ENCODE peak calls at places on chromosomes 1 and 21, in five cellular contexts. One of them, this sample, is unnamed.
A peak's percentile ranks its signal among the peaks of the same experiment; 100 is the strongest.

GRCh38 chr1:168054117-168054516 is 82.6 kb downstream of the GPR161 start:
- DNase-seq in K562: no peak
- DNase-seq in breast epithelium: no peak
- DNase-seq in upper lobe of left lung: no peak
- DNase-seq in esophagus squamous epithelium: no peak
- DNase-seq in this sample: no peak

GRCh38 chr21:41465176-41465781 is 39.2 kb downstream of the MX1 start:
- DNase-seq in K562: no peak
- DNase-seq in breast epithelium: no peak
- DNase-seq in upper lobe of left lung: no peak
- DNase-seq in esophagus squamous epithelium: no peak
- DNase-seq in this sample: no peak

GRCh38 chr1:54118704-54119103 is 34.1 kb downstream of the CDCP2 start:
- DNase-seq in K562: no peak
- DNase-seq in breast epithelium: no peak
- DNase-seq in upper lobe of left lung: no peak
- DNase-seq in esophagus squamous epithelium: no peak
- DNase-seq in this sample: no peak

GRCh38 chr1:167196185-167196584 is 24.5 kb upstream of the POU2F1 start:
- DNase-seq in K562: no peak
- DNase-seq in breast epithelium: no peak
- DNase-seq in upper lobe of left lung: no peak
- DNase-seq in esophagus squamous epithelium: no peak
- DNase-seq in this sample: no peak

GRCh38 chr21:41142051-41142795 is 25.7 kb upstream of the BACE2 start:
- DNase-seq in K562: no peak
- DNase-seq in breast epithelium: peak; percentile 64
- DNase-seq in upper lobe of left lung: no peak
- DNase-seq in esophagus squamous epithelium: no peak
- DNase-seq in this sample: peak; percentile 85

GRCh38 chr1:199913313-199913712 is 114.2 kb upstream of the NR5A2 start:
- DNase-seq in K562: no peak
- DNase-seq in breast epithelium: no peak
- DNase-seq in upper lobe of left lung: no peak
- DNase-seq in esophagus squamous epithelium: no peak
- DNase-seq in this sample: no peak

GRCh38 chr1:9890224-9890731 is 19.8 kb downstream of the CTNNBIP1 start:
- DNase-seq in K562: no peak
- DNase-seq in breast epithelium: no peak
- DNase-seq in upper lobe of left lung: no peak
- DNase-seq in esophagus squamous epithelium: no peak
- DNase-seq in this sample: no peak

GRCh38 chr1:43065191-43065590 is 106.5 kb upstream of the SLC2A1 start:
- DNase-seq in K562: no peak
- DNase-seq in breast epithelium: no peak
- DNase-seq in upper lobe of left lung: no peak
- DNase-seq in esophagus squamous epithelium: no peak
- DNase-seq in this sample: peak; percentile 87

GRCh38 chr1:17671314-17671705 is 83.8 kb upstream of the ACTL8 start:
- DNase-seq in K562: no peak
- DNase-seq in breast epithelium: no peak
- DNase-seq in upper lobe of left lung: no peak
- DNase-seq in esophagus squamous epithelium: no peak
- DNase-seq in this sample: no peak

GRCh38 chr1:68142461-68142860 is 89.9 kb downstream of the WLS start:
- DNase-seq in K562: no peak
- DNase-seq in breast epithelium: no peak
- DNase-seq in upper lobe of left lung: no peak
- DNase-seq in esophagus squamous epithelium: no peak
- DNase-seq in this sample: no peak

GRCh38 chr1:34858901-34859441 is 578 bp downstream of the SMIM12 start:
- DNase-seq in K562: peak; percentile 37
- DNase-seq in breast epithelium: no peak
- DNase-seq in upper lobe of left lung: no peak
- DNase-seq in esophagus squamous epithelium: no peak
- DNase-seq in this sample: no peak

GRCh38 chr1:195618287-195618686 is 990.0 kb downstream of the KCNT2 start:
- DNase-seq in K562: no peak
- DNase-seq in breast epithelium: no peak
- DNase-seq in upper lobe of left lung: no peak
- DNase-seq in esophagus squamous epithelium: no peak
- DNase-seq in this sample: no peak

GRCh38 chr1:153791856-153792253 is 16.6 kb downstream of the SLC27A3 start:
- DNase-seq in K562: no peak
- DNase-seq in breast epithelium: no peak
- DNase-seq in upper lobe of left lung: peak; percentile 48
- DNase-seq in esophagus squamous epithelium: no peak
- DNase-seq in this sample: no peak

GRCh38 chr1:21234779-21235178 is 55.5 kb downstream of the ECE1 start:
- DNase-seq in K562: no peak
- DNase-seq in breast epithelium: no peak
- DNase-seq in upper lobe of left lung: no peak
- DNase-seq in esophagus squamous epithelium: no peak
- DNase-seq in this sample: no peak

GRCh38 chr1:35079003-35079930 is at the start of gene ZMYM1:
- DNase-seq in K562: peak; percentile 92
- DNase-seq in breast epithelium: peak; percentile 78
- DNase-seq in upper lobe of left lung: peak; percentile 84
- DNase-seq in esophagus squamous epithelium: peak; percentile 15
- DNase-seq in this sample: peak; percentile 97

GRCh38 chr21:25625036-25625435 is 14.0 kb upstream of the JAM2 start:
- DNase-seq in K562: no peak
- DNase-seq in breast epithelium: no peak
- DNase-seq in upper lobe of left lung: no peak
- DNase-seq in esophagus squamous epithelium: no peak
- DNase-seq in this sample: no peak

GRCh38 chr1:202411421-202411820 is 62.9 kb downstream of the PPP1R12B start:
- DNase-seq in K562: no peak
- DNase-seq in breast epithelium: no peak
- DNase-seq in upper lobe of left lung: no peak
- DNase-seq in esophagus squamous epithelium: no peak
- DNase-seq in this sample: no peak

GRCh38 chr1:166184897-166185296 is 18.1 kb upstream of the FAM78B start:
- DNase-seq in K562: no peak
- DNase-seq in breast epithelium: no peak
- DNase-seq in upper lobe of left lung: no peak
- DNase-seq in esophagus squamous epithelium: no peak
- DNase-seq in this sample: no peak

GRCh38 chr1:89407355-89407754 is 43.5 kb downstream of the GBP6 start:
- DNase-seq in K562: no peak
- DNase-seq in breast epithelium: no peak
- DNase-seq in upper lobe of left lung: no peak
- DNase-seq in esophagus squamous epithelium: no peak
- DNase-seq in this sample: no peak

GRCh38 chr1:162003061-162003824 is 20.4 kb downstream of the OLFML2B start:
- DNase-seq in K562: no peak
- DNase-seq in breast epithelium: no peak
- DNase-seq in upper lobe of left lung: peak; percentile 34
- DNase-seq in esophagus squamous epithelium: no peak
- DNase-seq in this sample: peak; percentile 65

GRCh38 chr21:37237764-37238163 is 29.4 kb downstream of the VPS26C start:
- DNase-seq in K562: no peak
- DNase-seq in breast epithelium: no peak
- DNase-seq in upper lobe of left lung: no peak
- DNase-seq in esophagus squamous epithelium: no peak
- DNase-seq in this sample: peak; percentile 9

GRCh38 chr21:33924766-33925100 is 9.1 kb upstream of the ATP5PO start:
- DNase-seq in K562: no peak
- DNase-seq in breast epithelium: no peak
- DNase-seq in upper lobe of left lung: no peak
- DNase-seq in esophagus squamous epithelium: no peak
- DNase-seq in this sample: no peak

GRCh38 chr1:207745285-207745684 is 6.6 kb upstream of the CD46 start:
- DNase-seq in K562: no peak
- DNase-seq in breast epithelium: no peak
- DNase-seq in upper lobe of left lung: no peak
- DNase-seq in esophagus squamous epithelium: no peak
- DNase-seq in this sample: no peak

GRCh38 chr1:168609133-168609715 is 32.8 kb downstream of the XCL1 start:
- DNase-seq in K562: no peak
- DNase-seq in breast epithelium: peak; percentile 59
- DNase-seq in upper lobe of left lung: no peak
- DNase-seq in esophagus squamous epithelium: no peak
- DNase-seq in this sample: no peak

GRCh38 chr1:12432897-12433296 is 185.1 kb downstream of the DHRS3 start:
- DNase-seq in K562: no peak
- DNase-seq in breast epithelium: no peak
- DNase-seq in upper lobe of left lung: no peak
- DNase-seq in esophagus squamous epithelium: no peak
- DNase-seq in this sample: no peak

GRCh38 chr1:1245178-1245839 is 1.2 kb downstream of the C1QTNF12 start:
- DNase-seq in K562: no peak
- DNase-seq in breast epithelium: no peak
- DNase-seq in upper lobe of left lung: no peak
- DNase-seq in esophagus squamous epithelium: no peak
- DNase-seq in this sample: no peak

GRCh38 chr1:174911626-174912025 is 88.1 kb upstream of the CACYBP start:
- DNase-seq in K562: no peak
- DNase-seq in breast epithelium: no peak
- DNase-seq in upper lobe of left lung: no peak
- DNase-seq in esophagus squamous epithelium: no peak
- DNase-seq in this sample: no peak

GRCh38 chr1:174912243-174912642 is 87.5 kb upstream of the CACYBP start:
- DNase-seq in K562: no peak
- DNase-seq in breast epithelium: no peak
- DNase-seq in upper lobe of left lung: no peak
- DNase-seq in esophagus squamous epithelium: no peak
- DNase-seq in this sample: no peak

GRCh38 chr1:174920093-174920492 is 79.7 kb upstream of the CACYBP start:
- DNase-seq in K562: no peak
- DNase-seq in breast epithelium: no peak
- DNase-seq in upper lobe of left lung: no peak
- DNase-seq in esophagus squamous epithelium: no peak
- DNase-seq in this sample: no peak

GRCh38 chr1:174913225-174913903 is 86.4 kb upstream of the CACYBP start:
- DNase-seq in K562: no peak
- DNase-seq in breast epithelium: no peak
- DNase-seq in upper lobe of left lung: no peak
- DNase-seq in esophagus squamous epithelium: no peak
- DNase-seq in this sample: no peak

DNA sequence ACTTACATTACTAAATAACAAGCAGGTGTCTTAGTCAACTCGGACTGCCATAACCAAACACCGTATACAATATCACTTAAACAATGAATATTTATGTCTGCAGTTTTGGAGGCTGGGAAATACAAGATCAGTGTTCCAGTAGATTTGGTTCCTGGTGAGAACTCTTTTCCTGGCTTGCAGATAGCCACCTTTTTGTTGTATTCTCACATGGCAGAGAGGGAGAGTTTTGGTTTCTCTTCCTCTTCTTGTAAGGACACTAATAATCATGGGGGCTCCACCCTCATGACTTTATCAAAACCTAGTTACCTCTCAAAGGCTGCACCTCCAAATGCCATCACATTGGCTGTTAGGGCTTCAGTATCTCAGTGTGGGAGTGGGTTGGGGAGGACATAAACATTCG is 82.9 kb upstream of the CACYBP start:
- DNase-seq in K562: no peak
- DNase-seq in breast epithelium: no peak
- DNase-seq in upper lobe of left lung: no peak
- DNase-seq in esophagus squamous epithelium: no peak
- DNase-seq in this sample: no peak
- TF ChIP-seq CTCF in K562: no peak
- TF ChIP-seq CTCF in breast epithelium: no peak
- TF ChIP-seq CTCF in upper lobe of left lung: no peak
- TF ChIP-seq CTCF in esophagus squamous epithelium: no peak
- TF ChIP-seq CTCF in this sample: no peak

GRCh38 chr1:59857679-59858354 is 43.1 kb downstream of the HOOK1 start:
- DNase-seq in K562: no peak
- DNase-seq in breast epithelium: no peak
- DNase-seq in upper lobe of left lung: no peak
- DNase-seq in esophagus squamous epithelium: no peak
- DNase-seq in this sample: no peak

GRCh38 chr1:59852117-59852516 is 37.4 kb downstream of the HOOK1 start:
- DNase-seq in K562: no peak
- DNase-seq in breast epithelium: no peak
- DNase-seq in upper lobe of left lung: no peak
- DNase-seq in esophagus squamous epithelium: no peak
- DNase-seq in this sample: no peak

GRCh38 chr1:59856725-59857338 is 42.1 kb downstream of the HOOK1 start:
- DNase-seq in K562: no peak
- DNase-seq in breast epithelium: no peak
- DNase-seq in upper lobe of left lung: peak; percentile 29
- DNase-seq in esophagus squamous epithelium: no peak
- DNase-seq in this sample: no peak
- H3K4me3 ChIP-seq in K562: no peak overlapping the region
- H3K4me3 ChIP-seq in breast epithelium: no peak overlapping the region
- H3K4me3 ChIP-seq in upper lobe of left lung: no peak overlapping the region
- H3K4me3 ChIP-seq in esophagus squamous epithelium: no peak overlapping the region
- H3K4me3 ChIP-seq in this sample: no peak overlapping the region

GRCh38 chr21:35991131-35991530 is 69.2 kb downstream of the SETD4 start:
- DNase-seq in K562: no peak
- DNase-seq in breast epithelium: no peak
- DNase-seq in upper lobe of left lung: no peak
- DNase-seq in esophagus squamous epithelium: no peak
- DNase-seq in this sample: peak; percentile 58
- TF ChIP-seq POLR2A in K562: no peak
- TF ChIP-seq POLR2A in breast epithelium: no peak
- TF ChIP-seq POLR2A in upper lobe of left lung: no peak
- TF ChIP-seq POLR2A in esophagus squamous epithelium: no peak
- TF ChIP-seq POLR2A in this sample: no peak

GRCh38 chr1:224188286-224188685 is 5.2 kb downstream of the DEGS1 start:
- DNase-seq in K562: no peak
- DNase-seq in breast epithelium: no peak
- DNase-seq in upper lobe of left lung: no peak
- DNase-seq in esophagus squamous epithelium: no peak
- DNase-seq in this sample: no peak
- TF ChIP-seq CTCF in K562: no peak
- TF ChIP-seq CTCF in breast epithelium: no peak
- TF ChIP-seq CTCF in upper lobe of left lung: no peak
- TF ChIP-seq CTCF in esophagus squamous epithelium: no peak
- TF ChIP-seq CTCF in this sample: no peak

DNA sequence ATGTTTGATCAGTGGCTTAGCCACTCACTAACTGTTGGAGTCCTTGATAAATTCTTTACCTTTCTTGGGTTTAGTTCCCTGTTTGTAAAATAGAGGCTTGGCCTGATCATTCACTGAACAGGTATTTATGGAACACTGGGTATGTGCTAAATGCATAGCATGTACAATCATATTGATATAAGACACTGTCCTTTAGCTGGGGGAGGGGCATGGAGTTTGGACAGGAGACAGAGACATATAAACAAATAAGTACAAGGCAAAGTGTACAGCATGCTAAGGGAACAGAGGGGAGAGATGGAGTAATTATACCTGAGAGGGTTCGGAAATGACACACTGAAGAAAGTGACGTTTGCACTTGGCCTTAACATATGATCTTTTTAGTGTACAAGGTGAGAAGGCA is 124.3 kb upstream of the CACNA1E start:
- DNase-seq in K562: no peak
- DNase-seq in breast epithelium: no peak
- DNase-seq in upper lobe of left lung: no peak
- DNase-seq in esophagus squamous epithelium: no peak
- DNase-seq in this sample: no peak
- H3K4me3 ChIP-seq in K562: no peak overlapping the region
- H3K4me3 ChIP-seq in breast epithelium: no peak overlapping the region
- H3K4me3 ChIP-seq in upper lobe of left lung: no peak overlapping the region
- H3K4me3 ChIP-seq in esophagus squamous epithelium: no peak overlapping the region
- H3K4me3 ChIP-seq in this sample: no peak overlapping the region

This sample was measured in lower leg skin.